ENCODE peak calls at places on chromosomes 1 and 21, in eight cellular contexts. F, B, U, E, J, Z, I and N are unnamed samples.

GRCh38 chr1:212738330-212738729 is 38.7 kb upstream of the BATF3 start:
- DNase-seq in B (no peak), I (peak), Z (no peak), J (no peak), U (peak), F (no peak), E (no peak), N (peak)

GRCh38 chr1:11180342-11180744 is 8.8 kb upstream of the ANGPTL7 start:
- DNase-seq in Z (no peak), I (peak), J (no peak), U (peak), B (no peak), F (no peak), E (no peak), N (peak)

GRCh38 chr1:7313081-7313546 is 458.0 kb upstream of the VAMP3 start:
- DNase-seq in B (no peak), J (no peak), I (no peak), U (no peak), E (no peak), Z (no peak), F (no peak), N (no peak)

GRCh38 chr1:222791006-222791710 is 23.7 kb upstream of the DISP1 start:
- DNase-seq in Z (no peak), U (peak), F (no peak), I (peak), E (no peak), B (no peak), J (no peak), N (no peak)

GRCh38 chr1:176102700-176103244 is 104.3 kb downstream of the COP1 start:
- DNase-seq in J (no peak), I (peak), E (no peak), B (peak), Z (no peak), F (no peak), U (no peak), N (peak)

GRCh38 chr1:15425521-15425920 is 12.7 kb upstream of the CTRC start:
- DNase-seq in I (no peak), U (no peak), Z (no peak), F (no peak), B (no peak), J (no peak), E (no peak), N (no peak)

GRCh38 chr1:230112131-230112701 is 45.2 kb downstream of the GALNT2 start:
- DNase-seq in B (no peak), E (peak), F (no peak), U (no peak), I (no peak), Z (no peak), J (peak), N (no peak)

GRCh38 chr1:169680377-169681019 is 30.9 kb downstream of the SELL start:
- DNase-seq in Z (no peak), E (peak), F (no peak), I (no peak), J (no peak), B (peak), U (no peak), N (no peak)

GRCh38 chr1:30773722-30774121 is 16.1 kb upstream of the LAPTM5 start:
- DNase-seq in F (no peak), U (no peak), B (no peak), I (no peak), J (no peak), Z (no peak), E (no peak), N (no peak)

GRCh38 chr1:19563336-19564097 is 78.2 kb upstream of the CAPZB start:
- DNase-seq in Z (peak), J (no peak), E (no peak), I (peak), B (no peak), U (peak), F (peak), N (peak)

GRCh38 chr1:155983191-155984023 is 5.1 kb upstream of the ARHGEF2 start:
- DNase-seq in U (peak), B (no peak), E (peak), J (peak), F (peak), Z (no peak), I (peak), N (peak)

GRCh38 chr1:190453550-190453949 is 24.1 kb downstream of the BRINP3 start:
- DNase-seq in I (no peak), E (peak), Z (no peak), U (no peak), F (no peak), B (no peak), J (no peak), N (peak)

GRCh38 chr1:160560045-160560724 is 19.1 kb downstream of the CD84 start:
- DNase-seq in F (no peak), B (no peak), Z (no peak), J (no peak), U (no peak), E (no peak), I (no peak), N (no peak)

GRCh38 chr21:31921079-31921478 is 48.3 kb downstream of the HUNK start:
- DNase-seq in F (no peak), I (no peak), U (no peak), J (no peak), B (no peak), E (no peak), Z (no peak), N (no peak)

GRCh38 chr1:63713627-63714481 is 60.0 kb upstream of the ROR1 start:
- DNase-seq in I (peak), Z (no peak), E (no peak), J (no peak), U (peak), B (no peak), F (peak), N (peak)

GRCh38 chr1:23343246-23344110 is 606 bp downstream of the HNRNPR start:
- DNase-seq in Z (no peak), E (peak), J (peak), U (peak), B (peak), F (peak), I (peak), N (peak)

GRCh38 chr1:174968750-174969244 is 30.9 kb upstream of the CACYBP start:
- DNase-seq in J (no peak), Z (no peak), E (peak), I (peak), U (peak), F (no peak), B (peak), N (peak)

GRCh38 chr21:27813750-27814149 is 846.9 kb upstream of the ADAMTS5 start:
- DNase-seq in Z (no peak), B (no peak), J (peak), F (no peak), I (no peak), U (no peak), E (no peak), N (no peak)

GRCh38 chr1:8883510-8883909 is 5.0 kb upstream of the ENO1 start:
- DNase-seq in I (no peak), E (no peak), J (no peak), Z (no peak), F (no peak), B (no peak), U (no peak), N (no peak)

GRCh38 chr1:51750218-51750617 is 128.3 kb downstream of the NRDC start:
- DNase-seq in U (no peak), I (peak), E (no peak), Z (no peak), J (no peak), F (no peak), B (no peak), N (peak)

GRCh38 chr1:90133133-90133532 is 138.2 kb downstream of the ZNF326 start:
- DNase-seq in Z (no peak), E (peak), I (peak), U (peak), B (peak), F (no peak), J (peak), N (peak)
- TF ChIP-seq CTCF in Z (peak), E (peak), I (peak), U (peak), B (peak), F (peak), J (peak), N (peak)

GRCh38 chr21:34519694-34520093 is 7.7 kb upstream of the KCNE1 start:
- DNase-seq in J (no peak), B (no peak), Z (no peak), E (no peak), I (no peak), F (no peak), U (no peak), N (no peak)

GRCh38 chr21:34521561-34521960 is 9.6 kb upstream of the KCNE1 start:
- DNase-seq in B (no peak), F (no peak), I (no peak), Z (no peak), U (no peak), E (no peak), J (no peak), N (no peak)

GRCh38 chr21:34519013-34519412 is 7.0 kb upstream of the KCNE1 start:
- DNase-seq in J (no peak), I (no peak), E (no peak), B (no peak), Z (no peak), U (no peak), F (no peak), N (no peak)

GRCh38 chr21:34522284-34522683 is 10.3 kb upstream of the KCNE1 start:
- DNase-seq in F (no peak), E (no peak), B (no peak), U (no peak), Z (no peak), J (no peak), I (no peak), N (no peak)

GRCh38 chr21:34520769-34521508 is 8.9 kb upstream of the KCNE1 start:
- DNase-seq in U (no peak), B (no peak), E (no peak), J (no peak), I (no peak), Z (no peak), F (no peak), N (no peak)
- TF ChIP-seq CTCF in U (no peak), B (no peak), E (no peak), J (no peak), I (no peak), Z (no peak), F (no peak), N (no peak)

DNA sequence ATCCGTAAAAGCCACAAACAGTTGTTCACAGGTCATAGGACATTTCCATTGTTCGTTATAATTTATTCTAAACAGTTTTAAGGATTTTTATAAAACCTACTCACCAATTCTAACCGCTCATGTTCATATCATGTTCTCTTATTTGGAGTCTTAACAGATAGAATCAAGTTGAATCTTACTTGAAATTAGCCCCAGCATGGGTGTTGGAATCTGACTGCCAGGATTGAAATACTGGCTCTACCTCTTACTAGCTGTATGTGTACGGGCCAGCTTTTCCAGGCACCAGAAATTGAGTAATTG is 78.2 kb upstream of the GPR88 start:
- DNase-seq in Z (no peak), F (no peak), B (no peak), U (no peak), J (no peak), I (no peak), E (no peak), N (no peak)
- TF ChIP-seq CTCF in Z (no peak), F (no peak), B (peak), U (no peak), J (no peak), I (no peak), E (peak), N (no peak)

GRCh38 chr1:226687476-226687875 is 51.6 kb downstream of the ITPKB start:
- DNase-seq in E (peak), J (no peak), I (no peak), F (no peak), B (peak), U (no peak), Z (no peak), N (no peak)
- TF ChIP-seq CTCF in E (peak), J (peak), I (no peak), F (no peak), B (peak), U (no peak), Z (no peak), N (no peak)

GRCh38 chr1:239263821-239264220 is 122.5 kb upstream of the CHRM3 start:
- DNase-seq in J (no peak), B (no peak), E (no peak), U (no peak), F (no peak), I (no peak), Z (no peak), N (no peak)

GRCh38 chr1:239268007-239268406 is 118.4 kb upstream of the CHRM3 start:
- DNase-seq in J (no peak), Z (no peak), E (no peak), I (no peak), B (no peak), U (no peak), F (no peak), N (no peak)

GRCh38 chr1:239261521-239261920 is 124.8 kb upstream of the CHRM3 start:
- DNase-seq in I (no peak), J (no peak), U (no peak), E (no peak), Z (no peak), F (no peak), B (no peak), N (no peak)

GRCh38 chr1:239260779-239261286 is 125.5 kb upstream of the CHRM3 start:
- DNase-seq in Z (no peak), U (no peak), B (no peak), J (no peak), F (no peak), E (no peak), I (no peak), N (no peak)

GRCh38 chr1:239262538-239262937 is 123.8 kb upstream of the CHRM3 start:
- DNase-seq in B (no peak), F (no peak), Z (no peak), I (no peak), U (no peak), E (no peak), J (peak), N (no peak)
- TF ChIP-seq CTCF in B (no peak), F (no peak), Z (no peak), I (no peak), U (no peak), E (no peak), J (no peak), N (no peak)

GRCh38 chr1:54404939-54405880 is 984 bp downstream of the SSBP3 start:
- DNase-seq in F (no peak), J (peak), E (no peak), U (no peak), I (peak), Z (peak), B (peak), N (peak)
- TF ChIP-seq CTCF in F (no peak), J (peak), E (peak), U (no peak), I (no peak), Z (no peak), B (no peak), N (no peak)

DNA sequence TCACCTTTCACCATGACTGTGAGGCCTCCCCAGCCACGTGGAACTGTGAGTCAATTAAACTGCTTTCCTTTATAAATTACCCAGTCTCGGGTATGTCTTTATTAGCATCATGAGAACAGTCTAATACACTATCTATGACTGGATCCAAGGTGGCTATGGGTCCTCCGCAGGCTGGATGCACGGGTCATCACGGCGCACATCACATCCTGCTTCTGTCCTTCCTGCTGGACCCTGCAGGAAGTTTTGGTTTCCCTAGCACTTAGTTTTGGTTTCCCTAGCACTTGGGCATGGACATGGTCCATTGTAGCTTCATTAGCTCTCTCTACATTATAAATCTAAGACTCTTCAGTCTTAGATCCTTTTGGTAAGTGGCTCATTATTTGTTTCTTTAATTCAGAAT is 14.2 kb upstream of the PHC2 start:
- DNase-seq in B (no peak), I (no peak), E (no peak), U (no peak), F (no peak), Z (no peak), J (no peak), N (no peak)
- TF ChIP-seq CTCF in B (no peak), I (no peak), E (no peak), U (no peak), F (no peak), Z (no peak), J (no peak), N (no peak)

GRCh38 chr1:172530000-172530399 is 3.0 kb upstream of the SUCO start:
- DNase-seq in I (no peak), U (no peak), Z (no peak), J (no peak), E (no peak), B (no peak), F (no peak), N (no peak)

GRCh38 chr1:172531846-172532699 is 877 bp upstream of the SUCO start:
- DNase-seq in J (peak), I (peak), B (peak), E (peak), Z (peak), U (peak), F (peak), N (peak)

GRCh38 chr1:172533511-172534116 is 664 bp downstream of the SUCO start:
- DNase-seq in J (peak), Z (no peak), F (no peak), I (peak), E (peak), U (no peak), B (peak), N (peak)

GRCh38 chr1:172531412-172531811 is 1.5 kb upstream of the SUCO start:
- DNase-seq in Z (no peak), U (no peak), E (no peak), B (no peak), I (no peak), J (no peak), F (no peak), N (no peak)

GRCh38 chr1:172532700-172533510 is at the start of gene SUCO:
- DNase-seq in B (peak), E (peak), Z (peak), J (peak), I (peak), F (peak), U (peak), N (peak)
- TF ChIP-seq CTCF in B (no peak), E (no peak), Z (peak), J (no peak), I (peak), F (peak), U (peak), N (no peak)